ENCODE peak calls at places on chromosome 10, in ten cellular contexts. M is right atrium auricular region, T is thoracic aorta, K is GM23338, Z is testis, I is upper lobe of right lung, S is esophagus squamous epithelium, A is gastrocnemius medialis, N is stomach, G is Caco-2. B is an unnamed sample. For H3K27me3 and H3K4me1, the result is how much of the 10 kb centered on the place peaks cover.

GRCh38 chr10:113322843-113323242 is 230.0 kb upstream of the HABP2 start:
- DNase-seq in M (no peak), K (no peak), G (no peak), T (no peak), Z (peak), A (no peak), N (no peak), I (no peak), S (no peak), B (no peak)

GRCh38 chr10:102796407-102797176 is 40.6 kb downstream of the CYP17A1 start:
- DNase-seq in Z (peak), T (no peak), A (peak), G (no peak), N (peak), I (peak), M (peak), S (no peak), K (no peak), B (peak)

GRCh38 chr10:98369801-98370200 is 45.2 kb downstream of the PYROXD2 start:
- DNase-seq in Z (no peak), I (no peak), M (no peak), K (no peak), G (no peak), T (no peak), A (no peak), N (no peak), S (no peak), B (no peak)

GRCh38 chr10:59896186-59896585 is 10.2 kb downstream of the CCDC6 start:
- DNase-seq in Z (no peak), S (no peak), G (no peak), K (no peak), I (no peak), N (no peak), T (no peak), A (no peak), M (no peak), B (no peak)

GRCh38 chr10:101672536-101672935 is 22.4 kb downstream of the FBXW4 start:
- DNase-seq in N (no peak), G (no peak), M (no peak), Z (no peak), S (no peak), K (no peak), I (peak), T (no peak), A (peak), B (peak)

GRCh38 chr10:103491729-103492364 is 1.7 kb upstream of the NEURL1 start:
- DNase-seq in S (no peak), I (no peak), M (no peak), K (no peak), G (peak), Z (no peak), T (no peak), N (no peak), A (no peak), B (no peak)

GRCh38 chr10:5583525-5584175 is 58.9 kb downstream of the CALML3 start:
- DNase-seq in T (no peak), I (peak), G (no peak), S (no peak), K (peak), Z (no peak), M (no peak), A (no peak), N (peak), B (no peak)

GRCh38 chr10:46554166-46554781 is 2.2 kb downstream of the GPRIN2 start:
- DNase-seq in I (no peak), S (no peak), K (no peak), T (no peak), G (no peak), N (no peak), Z (no peak), M (no peak), A (no peak), B (no peak)

GRCh38 chr10:3096149-3096548 is 28.8 kb downstream of the PFKP start:
- DNase-seq in Z (no peak), M (no peak), I (no peak), S (no peak), N (no peak), G (no peak), K (no peak), T (no peak), A (no peak), B (no peak)

GRCh38 chr10:123581656-123582055 is 84.5 kb upstream of the GPR26 start:
- DNase-seq in I (no peak), Z (no peak), G (no peak), K (no peak), A (no peak), M (no peak), S (no peak), T (no peak), N (no peak), B (no peak)

GRCh38 chr10:123579675-123580074 is 86.5 kb upstream of the GPR26 start:
- DNase-seq in A (no peak), S (no peak), K (no peak), M (no peak), I (no peak), N (no peak), G (no peak), Z (no peak), T (no peak), B (no peak)

GRCh38 chr10:123578721-123579120 is 87.4 kb upstream of the GPR26 start:
- DNase-seq in M (no peak), A (no peak), N (no peak), S (no peak), G (no peak), Z (no peak), I (no peak), T (no peak), K (no peak), B (no peak)

GRCh38 chr10:123582084-123582989 is 83.8 kb upstream of the GPR26 start:
- DNase-seq in Z (peak), M (peak), A (peak), T (peak), K (peak), N (peak), G (peak), S (no peak), I (peak), B (peak)

DNA sequence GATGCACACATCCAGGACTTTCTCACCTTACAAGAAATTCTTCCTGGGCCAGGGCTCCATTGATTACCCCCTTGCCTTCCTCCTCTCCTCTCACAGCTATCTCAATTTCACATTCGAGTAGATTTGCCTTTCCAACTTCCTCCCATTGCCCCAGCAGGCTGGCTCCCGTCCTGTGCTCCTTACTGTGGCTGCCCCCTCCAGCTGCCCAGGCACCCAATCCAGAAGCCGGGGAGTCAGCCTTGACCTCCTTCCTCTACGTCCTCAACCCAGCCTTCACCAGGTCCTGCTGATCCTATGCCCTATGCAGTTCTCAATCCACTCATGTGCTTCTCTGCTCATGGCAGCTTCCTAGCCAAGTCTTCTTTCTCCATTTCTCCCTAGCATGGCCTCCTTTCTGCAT is 85.7 kb upstream of the GPR26 start:
- DNase-seq in S (no peak), A (no peak), M (no peak), G (no peak), K (no peak), I (no peak), N (no peak), Z (no peak), T (no peak), B (no peak)
- H3K27me3 ChIP-seq in S (under half), A (under half), M (under half), G (under half), K (under half), I (under half), N (half or more), Z (under half), T (under half), B (under half)

GRCh38 chr10:131974034-131974817 is 7.5 kb downstream of the BNIP3 start:
- DNase-seq in A (no peak), N (no peak), M (no peak), T (no peak), G (no peak), K (no peak), S (no peak), Z (no peak), I (no peak), B (no peak)

GRCh38 chr10:131971591-131971990 is 10.1 kb downstream of the BNIP3 start:
- DNase-seq in Z (no peak), K (no peak), S (no peak), I (no peak), A (no peak), N (no peak), T (no peak), M (no peak), G (no peak), B (no peak)

GRCh38 chr10:131972474-131973071 is 9.2 kb downstream of the BNIP3 start:
- DNase-seq in K (no peak), M (no peak), Z (peak), S (no peak), T (no peak), A (no peak), G (no peak), I (no peak), N (no peak), B (peak)

GRCh38 chr10:131975003-131975402 is 6.7 kb downstream of the BNIP3 start:
- DNase-seq in G (no peak), K (no peak), T (no peak), S (no peak), Z (no peak), M (no peak), A (no peak), I (no peak), N (no peak), B (no peak)

GRCh38 chr10:131973160-131973951 is 8.4 kb downstream of the BNIP3 start:
- DNase-seq in Z (no peak), N (no peak), K (no peak), M (no peak), T (no peak), A (peak), I (no peak), S (no peak), G (no peak), B (no peak)
- H3K4me1 ChIP-seq in Z (under half), N (under half), K (under half), M (under half), T (under half), A (half or more), I (under half), S (under half), G (under half), B (under half)

GRCh38 chr10:94344522-94345122 is 18.1 kb downstream of the NOC3L start:
- DNase-seq in K (no peak), N (no peak), M (no peak), Z (no peak), S (no peak), I (no peak), G (no peak), T (no peak), A (no peak), B (no peak)

DNA sequence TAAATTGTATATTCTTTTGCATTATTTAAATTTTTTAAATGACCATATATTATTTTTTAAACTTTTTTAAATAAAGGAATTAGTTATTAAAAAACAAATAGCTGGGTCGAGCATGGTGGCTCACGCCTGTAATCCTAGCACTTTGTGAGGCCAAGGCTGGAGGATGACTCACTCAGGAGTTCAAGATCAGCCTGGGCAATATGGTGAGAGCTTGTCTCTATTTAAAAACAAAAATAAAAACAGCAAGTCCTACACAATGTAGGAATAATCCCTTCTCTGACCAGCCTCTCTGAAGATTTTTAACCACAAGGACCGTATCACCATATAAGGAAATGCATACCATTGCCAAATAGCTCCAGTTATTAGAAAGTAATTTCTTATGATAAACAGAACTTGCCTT is 19.6 kb downstream of the NOC3L start:
- DNase-seq in S (no peak), G (no peak), M (no peak), Z (no peak), T (no peak), A (no peak), N (no peak), I (no peak), K (no peak), B (no peak)
- TF ChIP-seq CTCF in S (no peak), G (no peak), M (no peak), Z (no peak), T (no peak), A (no peak), N (no peak), I (no peak), K (no peak), B (no peak)

DNA sequence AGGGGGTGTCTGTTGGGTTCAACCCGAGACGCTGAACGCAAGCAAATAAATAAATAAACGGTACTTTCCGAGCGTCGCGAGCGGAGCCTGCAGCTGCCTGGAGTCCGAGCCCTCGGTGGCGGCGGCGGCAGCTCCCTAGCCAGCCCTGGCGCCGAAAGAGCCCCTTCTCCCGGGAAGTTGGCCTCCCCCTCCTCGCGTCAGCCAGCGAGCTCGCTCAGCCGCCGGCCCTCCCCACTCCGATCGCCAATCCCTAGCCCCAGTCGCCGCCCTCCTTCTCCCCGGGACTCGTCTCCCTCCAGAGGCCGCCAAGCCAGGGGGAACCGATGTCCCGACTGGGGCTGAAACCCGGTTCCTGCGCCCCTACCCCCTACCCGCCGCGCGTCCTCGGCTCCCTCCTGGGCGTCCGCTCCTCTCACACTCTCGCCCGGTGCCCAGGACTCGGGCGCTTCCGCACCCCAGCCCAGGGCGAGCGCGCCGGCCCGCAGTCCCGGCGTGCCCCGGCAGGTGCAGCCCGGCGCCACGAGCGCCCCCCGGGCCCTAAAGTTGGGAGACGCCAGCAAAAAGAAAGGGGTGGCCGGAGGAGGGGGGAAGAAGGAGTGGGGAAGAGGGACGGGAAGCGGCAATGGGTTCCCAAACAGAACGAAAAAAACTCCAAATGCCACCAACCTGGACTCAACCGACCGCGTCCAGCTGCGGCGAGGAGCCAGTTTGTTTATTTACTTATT is at the start of gene GFRA1:
- DNase-seq in M (no peak), S (no peak), G (no peak), Z (no peak), A (no peak), I (no peak), K (peak), T (no peak), N (no peak), B (peak)
- H3K27me3 ChIP-seq in M (under half), S (under half), G (under half), Z (under half), A (half or more), I (half or more), K (half or more), T (under half), N (half or more), B (under half)

GRCh38 chr10:31927597-31928530 is 767 bp downstream of the ARHGAP12 start:
- DNase-seq in G (peak), Z (peak), A (peak), S (peak), T (no peak), N (peak), I (peak), M (peak), K (peak), B (peak)
- H3K4me1 ChIP-seq in G (under half), Z (under half), A (under half), S (under half), T (under half), N (half or more), I (under half), M (under half), K (under half), B (under half)

DNA sequence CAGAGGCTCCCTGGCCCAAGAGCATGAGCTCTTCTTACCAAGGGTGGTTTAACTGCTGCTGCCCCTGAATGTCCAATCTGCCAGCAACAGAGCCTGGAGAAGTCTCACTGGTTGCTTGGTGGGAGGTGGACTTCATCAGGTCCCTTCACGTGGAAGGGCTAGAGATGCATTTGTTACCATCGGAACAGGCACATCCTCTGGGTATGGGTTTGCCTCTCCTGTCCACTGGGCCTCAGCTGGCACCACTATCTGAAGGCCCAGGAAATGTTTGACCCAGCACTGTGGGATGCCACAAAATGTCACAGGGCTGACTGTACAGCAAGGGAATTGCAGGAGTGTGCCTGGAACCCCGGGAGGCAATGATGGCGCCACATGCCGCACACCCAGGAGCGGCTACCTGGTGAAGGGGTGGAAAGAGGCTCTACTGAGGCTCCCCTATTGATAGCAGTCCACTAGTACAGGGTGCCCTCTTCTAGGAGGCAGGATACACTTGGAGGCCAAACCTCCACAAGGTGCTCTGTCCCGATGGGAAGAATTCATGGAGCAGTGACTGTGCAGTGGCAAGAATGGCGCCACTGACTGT is 603.1 kb upstream of the MGMT start:
- DNase-seq in G (no peak), N (no peak), K (no peak), M (no peak), S (no peak), I (no peak), Z (no peak), A (no peak), T (no peak), B (no peak)
- TF ChIP-seq CTCF in G (no peak), N (no peak), K (no peak), M (no peak), S (no peak), I (no peak), Z (no peak), A (no peak), T (no peak), B (no peak)

GRCh38 chr10:100468322-100468721 is 5.5 kb downstream of the WNT8B start:
- DNase-seq in M (no peak), G (no peak), N (no peak), T (no peak), K (peak), Z (no peak), I (no peak), A (no peak), S (no peak), B (no peak)

GRCh38 chr10:100470367-100470766 is 7.6 kb downstream of the WNT8B start:
- DNase-seq in A (no peak), K (no peak), N (no peak), I (no peak), M (no peak), T (no peak), G (no peak), S (no peak), Z (no peak), B (no peak)

GRCh38 chr10:100469756-100470155 is 6.9 kb downstream of the WNT8B start:
- DNase-seq in Z (no peak), T (no peak), A (no peak), N (no peak), S (no peak), G (no peak), I (no peak), K (no peak), M (no peak), B (no peak)
- H3K27me3 ChIP-seq in Z (under half), T (under half), A (under half), N (under half), S (under half), G (under half), I (under half), K (under half), M (under half), B (under half)

GRCh38 chr10:77873558-77874380 is 52.8 kb downstream of the DLG5 start:
- DNase-seq in T (no peak), S (no peak), A (no peak), Z (peak), G (no peak), N (peak), K (no peak), I (peak), M (no peak), B (peak)
- H3K4me1 ChIP-seq in T (under half), S (half or more), A (under half), Z (under half), G (under half), N (half or more), K (under half), I (under half), M (under half), B (under half)

GRCh38 chr10:74771054-74771453 is 55.3 kb upstream of the KAT6B start:
- DNase-seq in I (no peak), Z (no peak), S (no peak), K (no peak), G (no peak), N (no peak), T (no peak), M (no peak), A (no peak), B (no peak)
- TF ChIP-seq CTCF in I (no peak), Z (no peak), S (no peak), K (no peak), G (no peak), N (no peak), T (no peak), M (no peak), A (no peak), B (no peak)